ENCODE peak calls at places on chromosomes 2 and 18, in six cellular contexts. U is IMR-90, P is tibial nerve, C is esophagus muscularis mucosa, L is heart left ventricle, R is A549. J is an unnamed sample.

GRCh38 chr18:54888933-54889332 is 60.7 kb downstream of the RAB27B start:
- DNase-seq in L (no peak), P (no peak), R (no peak), U (peak), C (no peak), J (no peak)

GRCh38 chr18:39198376-39198775 is 1632.8 kb upstream of the CELF4 start:
- DNase-seq in P (no peak), C (no peak), U (peak), L (no peak), R (no peak), J (no peak)

GRCh38 chr2:45607701-45608100 is 3.4 kb downstream of the SRBD1 start:
- DNase-seq in U (no peak), L (no peak), C (no peak), R (peak), P (no peak), J (peak)

GRCh38 chr2:207502799-207503198 is 27.0 kb upstream of the CREB1 start:
- DNase-seq in P (no peak), L (no peak), U (no peak), R (no peak), C (peak), J (no peak)

GRCh38 chr2:64035067-64035942 is 16.1 kb upstream of the VPS54 start:
- DNase-seq in P (no peak), U (peak), R (no peak), C (no peak), L (no peak), J (no peak)

GRCh38 chr2:207746131-207746530 is 23.6 kb downstream of the FZD5 start:
- DNase-seq in C (no peak), U (peak), P (no peak), R (peak), L (no peak), J (peak)

GRCh38 chr2:136126021-136126420 is 8.1 kb upstream of the CXCR4 start:
- DNase-seq in L (no peak), P (no peak), R (no peak), U (no peak), C (no peak), J (no peak)

GRCh38 chr2:170845343-170845742 is 28.7 kb downstream of the GAD1 start:
- DNase-seq in L (no peak), C (peak), U (no peak), P (no peak), R (no peak), J (peak)

GRCh38 chr2:167127135-167127534 is 238.9 kb downstream of the XIRP2 start:
- DNase-seq in U (peak), L (no peak), P (no peak), C (no peak), R (no peak), J (no peak)

GRCh38 chr18:11259421-11259820 is 110.1 kb upstream of the PIEZO2 start:
- DNase-seq in P (peak), U (no peak), C (no peak), R (no peak), L (no peak), J (no peak)

GRCh38 chr2:11250400-11251277 is 93.8 kb downstream of the ROCK2 start:
- DNase-seq in L (no peak), P (no peak), R (no peak), U (peak), C (no peak), J (no peak)

GRCh38 chr18:55395811-55396210 is 192.2 kb downstream of the TCF4 start:
- DNase-seq in U (no peak), R (no peak), C (no peak), L (no peak), P (no peak), J (no peak)

GRCh38 chr18:23226930-23227728 is 91.8 kb downstream of the CABLES1 start:
- DNase-seq in R (no peak), U (peak), C (no peak), P (no peak), L (no peak), J (no peak)

GRCh38 chr2:100198461-100199230 is 56.3 kb upstream of the AFF3 start:
- DNase-seq in U (no peak), L (no peak), C (no peak), R (no peak), P (no peak), J (peak)

GRCh38 chr2:229133155-229133772 is 137.8 kb downstream of the PID1 start:
- DNase-seq in C (no peak), L (no peak), U (peak), P (no peak), R (peak), J (no peak)

GRCh38 chr2:240594511-240595380 is 8.2 kb downstream of the CAPN10 start:
- DNase-seq in R (no peak), L (peak), P (peak), C (no peak), U (no peak), J (no peak)

DNA sequence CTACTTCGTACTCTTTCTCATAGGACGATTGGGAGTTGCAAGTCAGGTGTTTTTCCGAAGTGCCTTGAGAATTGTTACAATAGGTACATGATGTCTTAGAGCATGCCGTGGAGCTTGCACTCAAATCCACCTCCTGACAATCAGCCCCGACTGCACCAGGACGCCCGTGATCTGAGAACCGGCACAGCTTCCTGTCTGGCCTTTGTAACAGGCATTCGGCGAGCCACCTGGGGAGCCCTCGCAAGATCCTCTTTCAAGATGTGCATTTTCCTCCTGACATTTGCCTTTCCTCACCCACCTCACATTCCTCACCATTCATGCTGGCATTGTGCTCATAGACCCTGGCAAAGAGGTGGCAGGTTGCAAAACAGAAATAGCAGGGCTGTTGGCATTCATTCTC is 427.3 kb downstream of the GALR1 start:
- DNase-seq in P (no peak), U (no peak), C (no peak), R (no peak), L (no peak), J (no peak)
- TF ChIP-seq POLR2A in P (no peak), U (no peak), C (no peak), R (no peak), L (no peak), J (no peak)

DNA sequence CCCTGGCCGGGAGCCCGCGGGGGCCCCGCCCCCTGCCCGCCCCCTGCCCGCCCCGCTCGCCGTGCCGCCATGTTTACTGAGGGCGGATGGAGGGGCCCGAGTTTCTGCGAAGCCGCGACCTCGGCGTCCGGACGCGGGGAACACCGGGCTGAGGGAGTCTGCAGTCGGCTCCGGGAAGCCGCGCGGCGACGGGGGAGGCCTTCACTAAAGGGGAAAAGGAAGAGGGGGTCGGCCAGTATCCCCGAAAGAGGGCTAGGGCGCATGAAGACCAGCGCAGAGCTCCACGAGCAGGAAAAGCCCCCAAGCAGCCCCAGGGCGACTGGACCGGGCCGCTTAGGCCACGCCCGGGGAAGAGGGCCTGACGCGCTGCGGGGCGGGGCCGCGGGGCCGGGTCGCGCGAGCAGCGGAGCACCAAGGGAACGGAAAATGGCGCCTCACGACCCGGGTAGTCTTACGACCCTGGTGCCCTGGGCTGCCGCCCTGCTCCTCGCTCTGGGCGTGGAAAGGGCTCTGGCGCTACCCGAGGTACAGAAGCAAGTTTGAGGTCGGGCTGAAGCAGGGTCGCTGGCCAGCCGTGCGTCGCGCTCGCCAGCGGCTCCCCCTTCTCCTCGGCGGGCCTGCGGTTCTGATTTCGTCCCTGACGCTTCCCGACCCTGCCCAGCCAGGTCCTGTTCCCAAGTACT is at the start of the genes ATRAID and SLC5A6:
- DNase-seq in P (peak), R (peak), C (peak), L (peak), U (peak), J (peak)
- TF ChIP-seq POLR2A in P (peak), R (peak), C (peak), L (no peak), U (peak), J (peak)

GRCh38 chr2:65431417-65432226 is 777 bp downstream of the SPRED2 start:
- DNase-seq in L (peak), C (no peak), P (no peak), U (peak), R (no peak), J (peak)
- TF ChIP-seq POLR2A in L (no peak), C (no peak), P (no peak), U (no peak), R (no peak), J (no peak)

GRCh38 chr2:62293151-62293489 is 97.2 kb downstream of the B3GNT2 start:
- DNase-seq in R (no peak), U (no peak), L (no peak), P (no peak), C (no peak), J (no peak)

GRCh38 chr2:62291517-62292137 is 95.7 kb downstream of the B3GNT2 start:
- DNase-seq in C (no peak), R (no peak), U (no peak), P (no peak), L (no peak), J (peak)

GRCh38 chr2:62296034-62296832 is 100.3 kb downstream of the B3GNT2 start:
- DNase-seq in R (no peak), C (no peak), L (no peak), P (no peak), U (no peak), J (peak)

GRCh38 chr2:62292190-62292589 is 96.3 kb downstream of the B3GNT2 start:
- DNase-seq in C (no peak), P (no peak), U (peak), R (no peak), L (no peak), J (peak)

DNA sequence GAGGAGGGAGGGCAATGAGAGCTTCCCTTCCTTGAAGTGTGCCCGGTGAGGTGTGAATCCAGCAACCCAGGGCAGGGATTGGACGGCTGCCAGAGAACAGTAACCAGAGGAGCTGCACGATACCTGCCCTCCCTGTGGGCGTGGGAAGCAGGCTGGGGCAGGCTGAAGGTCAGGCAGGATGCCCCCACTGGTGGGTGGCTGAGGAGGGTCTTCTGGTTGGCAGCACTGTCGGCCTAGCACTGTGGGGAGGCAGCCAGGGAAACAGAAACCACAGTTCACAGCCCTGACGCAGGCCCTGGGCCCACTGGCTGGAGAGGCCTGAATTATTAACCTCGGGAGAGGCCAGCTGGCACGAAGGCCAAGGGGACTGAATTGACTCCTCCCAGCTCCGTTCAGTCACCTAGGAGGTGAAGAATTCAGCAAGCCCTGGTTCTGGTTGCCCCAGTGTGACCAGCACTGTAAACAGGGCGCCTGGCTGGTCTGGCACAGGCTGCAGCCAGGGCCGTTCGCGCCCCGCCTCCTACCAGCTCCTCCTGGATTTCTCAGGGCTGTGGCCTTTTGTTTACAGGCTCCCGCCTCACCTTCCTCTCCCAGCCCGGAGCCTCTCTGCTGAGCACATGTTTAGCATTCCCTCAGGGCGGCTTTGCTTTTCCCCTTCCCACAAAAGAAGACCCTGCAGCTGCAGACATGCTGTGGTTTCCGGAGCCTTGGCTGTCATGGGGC is 97.7 kb downstream of the B3GNT2 start:
- DNase-seq in U (no peak), R (no peak), L (peak), C (no peak), P (peak), J (peak)
- TF ChIP-seq POLR2A in U (no peak), R (no peak), L (no peak), C (no peak), P (no peak), J (no peak)

GRCh38 chr2:233973786-233974185 is 56.6 kb downstream of the TRPM8 start:
- DNase-seq in C (no peak), P (no peak), R (no peak), L (no peak), U (no peak), J (no peak)

GRCh38 chr2:233972941-233973575 is 55.9 kb downstream of the TRPM8 start:
- DNase-seq in C (no peak), P (no peak), L (no peak), R (no peak), U (no peak), J (no peak)

GRCh38 chr2:233976087-233976486 is 58.9 kb downstream of the TRPM8 start:
- DNase-seq in R (no peak), U (no peak), L (no peak), C (no peak), P (no peak), J (no peak)

GRCh38 chr2:233976690-233977294 is 59.6 kb downstream of the TRPM8 start:
- DNase-seq in L (no peak), R (peak), U (peak), P (no peak), C (no peak), J (peak)

GRCh38 chr2:233974530-233975071 is 57.4 kb downstream of the TRPM8 start:
- DNase-seq in R (peak), P (peak), L (no peak), C (no peak), U (peak), J (no peak)
- TF ChIP-seq POLR2A in R (no peak), P (no peak), L (no peak), C (no peak), U (no peak), J (no peak)